ENCODE peak calls at places on chromosomes 12 and 14, in seven cellular contexts. G is psoas muscle; R is CD8-positive, alpha-beta T cell; F is dorsolateral prefrontal cortex; T is ovary; E is A549; Y is gastrocnemius medialis. C is an unnamed sample.

GRCh38 chr14:80621701-80622100 is 319.8 kb downstream of the CEP128 start:
- DNase-seq in Y (no peak), R (no peak), E (peak; percentile 25), G (no peak), T (no peak), F (no peak), C (no peak)

GRCh38 chr12:96416033-96416790 is 16.0 kb upstream of the CDK17 start:
- DNase-seq in G (no peak), F (no peak), Y (no peak), T (no peak), R (no peak), E (peak; percentile 55), C (no peak)

GRCh38 chr12:65632131-65632855 is 192.0 kb upstream of the HMGA2 start:
- DNase-seq in E (no peak), G (no peak), Y (no peak), F (peak; percentile 27), R (no peak), T (no peak), C (no peak)

GRCh38 chr14:63504628-63505027 is 38.5 kb downstream of the PPP2R5E start:
- DNase-seq in Y (no peak), E (peak; percentile 85), T (no peak), G (no peak), R (no peak), F (no peak), C (no peak)

GRCh38 chr12:1798734-1799067 is 21.7 kb upstream of the LRTM2 start:
- DNase-seq in E (no peak), Y (no peak), F (peak; percentile 20), R (no peak), T (no peak), G (no peak), C (no peak)

GRCh38 chr12:16581416-16581815 is 24.5 kb downstream of the LMO3 start:
- DNase-seq in G (no peak), R (no peak), F (no peak), Y (no peak), T (no peak), E (no peak), C (no peak)

GRCh38 chr12:112191840-112192321 is 66.5 kb downstream of the TRAFD1 start:
- DNase-seq in F (no peak), R (no peak), E (no peak), T (no peak), Y (no peak), G (no peak), C (no peak)

GRCh38 chr12:25876383-25877045 is 82.0 kb upstream of the RASSF8 start:
- DNase-seq in F (no peak), Y (no peak), E (no peak), G (no peak), R (no peak), T (no peak), C (no peak)

GRCh38 chr12:121214171-121214777 is 4.3 kb downstream of the P2RX4 start:
- DNase-seq in R (no peak), F (no peak), T (no peak), Y (no peak), G (no peak), E (no peak), C (no peak)

GRCh38 chr12:103758310-103759089 is 82.5 kb downstream of the NT5DC3 start:
- DNase-seq in Y (peak; percentile 65), T (no peak), F (no peak), R (no peak), G (peak; percentile 46), E (no peak), C (no peak)

GRCh38 chr12:52003591-52003990 is 3.2 kb upstream of the TAMALIN start:
- DNase-seq in R (no peak), Y (no peak), T (no peak), E (no peak), F (no peak), G (no peak), C (no peak)

GRCh38 chr12:52005218-52005902 is 1.4 kb upstream of the TAMALIN start:
- DNase-seq in R (no peak), Y (no peak), E (no peak), G (no peak), F (no peak), T (no peak), C (no peak)

GRCh38 chr12:52003016-52003550 is 3.7 kb upstream of the TAMALIN start:
- DNase-seq in E (no peak), Y (no peak), G (no peak), R (no peak), T (no peak), F (no peak), C (no peak)

GRCh38 chr12:52005903-52006703 is 643 bp upstream of the TAMALIN start:
- DNase-seq in E (no peak), F (peak; percentile 47), T (no peak), G (peak; percentile 39), Y (peak; percentile 59), R (no peak), C (peak; percentile 85)

DNA sequence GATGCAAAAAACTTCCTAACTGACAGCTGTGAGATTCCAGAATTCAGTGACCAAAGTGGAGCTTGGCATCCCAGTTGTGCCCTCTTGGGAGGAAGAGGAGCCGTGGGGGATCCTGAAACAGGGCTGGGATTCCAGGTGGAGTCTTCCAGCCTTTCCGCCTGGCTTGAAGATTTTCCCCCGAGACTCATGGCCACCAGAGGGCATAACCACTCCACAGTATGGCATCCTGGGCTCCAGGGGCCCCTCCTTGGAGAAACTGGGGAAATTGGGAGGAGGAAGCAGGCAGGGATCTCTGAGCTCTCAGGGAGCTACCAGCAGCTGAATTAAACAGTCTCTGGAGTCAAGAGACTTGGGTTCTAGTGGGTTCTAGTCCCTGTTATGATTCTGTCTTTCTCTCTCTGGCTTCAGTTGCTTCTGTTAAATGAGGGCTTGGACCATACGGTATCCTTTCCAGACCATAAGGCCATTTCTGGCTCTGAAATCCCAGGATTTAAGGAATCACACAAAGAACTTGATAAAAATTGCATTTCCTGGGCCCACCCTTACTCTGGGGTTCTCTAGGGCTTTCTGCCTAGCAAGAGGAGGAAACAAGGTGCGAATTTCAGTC is 2.6 kb upstream of the TAMALIN start:
- DNase-seq in E (peak; percentile 69), T (peak; percentile 72), F (peak; percentile 79), Y (peak; percentile 39), R (no peak), G (peak; percentile 47), C (no peak)
- TF ChIP-seq CTCF in E (peak; percentile 88), T (peak; percentile 51), F (peak; percentile 81), Y (peak; percentile 72), R (peak; percentile 34), G (peak; percentile 74), C (peak; percentile 52)

GRCh38 chr12:94686834-94687628 is 36.7 kb upstream of the TMCC3 start:
- DNase-seq in G (no peak), F (no peak), Y (no peak), T (no peak), R (no peak), E (no peak), C (no peak)

GRCh38 chr12:94689002-94689645 is 38.8 kb upstream of the TMCC3 start:
- DNase-seq in F (no peak), G (no peak), E (no peak), T (no peak), R (no peak), Y (no peak), C (no peak)

GRCh38 chr12:94694732-94695131 is 44.4 kb upstream of the TMCC3 start:
- DNase-seq in R (no peak), Y (no peak), F (no peak), G (no peak), T (no peak), E (no peak), C (no peak)

GRCh38 chr12:94689646-94690036 is 39.3 kb upstream of the TMCC3 start:
- DNase-seq in G (peak; percentile 25), Y (no peak), E (no peak), R (no peak), T (peak; percentile 30), F (no peak), C (no peak)

GRCh38 chr12:94690199-94690695 is 39.9 kb upstream of the TMCC3 start:
- DNase-seq in F (no peak), E (no peak), T (no peak), R (no peak), G (no peak), Y (no peak), C (no peak)
- H3K4me3 ChIP-seq in F (no peak overlapping the region), E (no peak overlapping the region), T (peak overlapping the region; percentile 22), R (no peak overlapping the region), G (peak overlapping the region; percentile 29), Y (peak overlapping the region; percentile 28), C (peak overlapping the region; percentile 50)

GRCh38 chr14:54839681-54840080 is 62.9 kb downstream of the GCH1 start:
- DNase-seq in Y (peak; percentile 69), R (no peak), E (peak; percentile 19), T (peak; percentile 19), G (peak; percentile 48), F (no peak), C (peak; percentile 66)

GRCh38 chr14:54837508-54838149 is 65.0 kb downstream of the GCH1 start:
- DNase-seq in G (no peak), E (no peak), T (no peak), F (no peak), Y (no peak), R (no peak), C (no peak)

GRCh38 chr14:54840798-54841197 is 61.8 kb downstream of the GCH1 start:
- DNase-seq in F (no peak), R (no peak), Y (no peak), G (no peak), T (no peak), E (no peak), C (no peak)

GRCh38 chr14:54838931-54839512 is 63.6 kb downstream of the GCH1 start:
- DNase-seq in T (no peak), G (no peak), E (no peak), Y (peak; percentile 64), F (no peak), R (no peak), C (no peak)

DNA sequence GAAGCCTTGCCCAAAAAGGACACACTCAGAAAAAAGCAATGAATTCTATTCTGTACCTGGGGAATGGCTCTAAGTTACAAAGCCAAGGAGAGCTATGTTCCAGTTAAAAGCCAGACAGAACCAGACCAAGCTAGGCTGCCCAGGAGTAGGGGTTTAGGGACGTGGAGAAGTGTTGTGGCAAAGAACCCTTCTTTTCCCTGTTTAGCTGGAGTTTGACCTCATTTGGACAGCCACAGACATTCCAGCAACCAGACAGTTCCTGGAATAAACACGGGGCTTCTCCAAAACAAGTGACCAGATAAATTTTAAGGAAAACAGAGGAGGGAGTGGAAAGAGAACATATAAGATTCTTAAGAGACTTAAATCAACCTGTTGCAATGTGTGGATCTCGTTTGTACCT is 62.3 kb downstream of the GCH1 start:
- DNase-seq in R (no peak), G (no peak), Y (peak; percentile 17), E (no peak), T (no peak), F (no peak), C (no peak)
- H3K27ac ChIP-seq in R (no peak overlapping the region), G (no peak overlapping the region), Y (no peak overlapping the region), E (no peak overlapping the region), T (no peak overlapping the region), F (no peak overlapping the region), C (peak overlapping the region; percentile 65)

DNA sequence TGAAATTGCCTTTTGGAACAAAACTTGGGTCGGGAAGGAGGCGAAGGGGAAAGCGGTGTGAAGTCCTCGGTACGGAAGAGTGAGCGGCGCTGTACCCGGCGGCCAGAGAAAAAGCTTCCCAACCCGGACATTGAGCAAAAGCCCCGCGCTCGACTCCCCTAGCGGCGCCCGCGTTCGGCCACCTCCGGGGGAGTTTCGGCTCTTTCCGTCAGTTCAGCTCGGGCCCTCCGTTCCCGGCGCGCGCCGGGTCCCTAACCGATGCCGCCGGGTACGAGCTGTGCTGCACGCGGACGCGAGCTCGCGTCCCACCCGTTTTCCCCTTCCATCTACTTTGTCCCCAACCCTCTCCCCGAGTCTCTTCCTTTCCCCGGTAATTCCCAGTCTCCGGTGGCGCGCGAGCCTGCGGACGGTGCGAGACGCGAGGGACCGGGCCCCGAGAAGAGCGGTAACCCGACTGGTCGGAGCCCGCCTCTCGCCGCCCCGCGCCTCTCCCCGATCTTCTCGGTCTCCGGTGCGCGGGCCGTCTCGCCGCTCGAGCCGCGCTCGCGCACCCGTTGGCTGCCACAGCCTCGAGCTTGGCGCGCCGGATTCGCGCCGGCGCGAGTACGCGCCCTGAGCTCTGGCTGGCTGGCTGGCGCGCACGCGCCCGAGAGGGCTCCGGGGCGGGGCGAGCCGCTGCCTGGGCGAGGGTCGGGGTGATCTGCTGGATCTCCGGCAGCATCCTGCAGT is 446 bp upstream of the SPATS2 start:
- DNase-seq in R (peak; percentile 87), Y (peak; percentile 80), T (peak; percentile 76), F (peak; percentile 62), E (peak; percentile 97), G (peak; percentile 93), C (peak; percentile 88)
- TF ChIP-seq CTCF in R (no peak), Y (peak; percentile 50), T (no peak), F (peak; percentile 10), E (no peak), G (peak; percentile 28), C (peak; percentile 37)

C was measured in ascending aorta.